ENCODE peak calls at places on chromosome 2, in four cellular contexts. C is stimulated activated CD8-positive, alpha-beta memory T cell treated with anti-CD3 and anti-CD28 coated beads, Interleukin-2, amount 100 ng/mL, for 1 hour; X is fibroblast of lung; Z is progenitor cell of endocrine pancreas. R is an unnamed sample.
A peak's percentile ranks its signal among the peaks of the same experiment; 100 is the strongest.

GRCh38 chr2:228426502-228427216 is 245.2 kb upstream of the SPHKAP start:
- DNase-seq in C (no peak), X (no peak), Z (no peak), R (no peak)

GRCh38 chr2:187569042-187569441 is 14.8 kb upstream of the TFPI start:
- DNase-seq in C (no peak), X (no peak), Z (no peak), R (no peak)

GRCh38 chr2:98563394-98563793 is 44.9 kb downstream of the COA5 start:
- DNase-seq in C (no peak), X (no peak), Z (no peak), R (no peak)

GRCh38 chr2:178271629-178272333 is 77.5 kb downstream of the OSBPL6 start:
- DNase-seq in C (no peak), X (peak; percentile 84), Z (no peak), R (no peak)

GRCh38 chr2:170142502-170142901 is 35.4 kb upstream of the MYO3B start:
- DNase-seq in C (no peak), X (no peak), Z (no peak), R (no peak)

GRCh38 chr2:218605438-218605837 is 2.3 kb upstream of the PLCD4 start:
- DNase-seq in C (no peak), X (peak; percentile 47), Z (no peak), R (no peak)

GRCh38 chr2:126932529-126932928 is 33.8 kb downstream of the TEX51 start:
- DNase-seq in C (no peak), X (no peak), Z (no peak), R (no peak)

GRCh38 chr2:77579076-77579769 is 57.0 kb upstream of the LRRTM4 start:
- DNase-seq in C (no peak), X (no peak), Z (no peak), R (no peak)

GRCh38 chr2:236663267-236663666 is 93.6 kb downstream of the ACKR3 start:
- DNase-seq in C (no peak), X (peak; percentile 81), Z (no peak), R (no peak)

GRCh38 chr2:96098900-96099590 is 17.3 kb downstream of the ADRA2B start:
- DNase-seq in C (no peak), X (no peak), Z (no peak), R (no peak)

GRCh38 chr2:118315606-118316005 is 227.3 kb downstream of the INSIG2 start:
- DNase-seq in C (no peak), X (no peak), Z (no peak), R (no peak)

GRCh38 chr2:227703280-227703732 is 14.5 kb downstream of the SLC19A3 start:
- DNase-seq in C (no peak), X (peak; percentile 29), Z (no peak), R (no peak)

GRCh38 chr2:69948963-69949645 is 12.3 kb downstream of the ASPRV1 start:
- DNase-seq in C (no peak), X (no peak), Z (no peak), R (no peak)

GRCh38 chr2:239160226-239161143 is 240.3 kb downstream of the HDAC4 start:
- DNase-seq in C (no peak), X (no peak), Z (no peak), R (no peak)

GRCh38 chr2:96321230-96322103 is 3.6 kb upstream of the ITPRIPL1 start:
- DNase-seq in C (peak; percentile 60), X (peak; percentile 30), Z (peak; percentile 28), R (peak; percentile 42)

GRCh38 chr2:146246017-146246733 is 1598.7 kb upstream of the ACVR2A start:
- DNase-seq in C (no peak), X (peak; percentile 77), Z (no peak), R (peak; percentile 12)

R was measured in hepatic stellate cell.